ENCODE peak calls at places on chromosome 5, in six cellular contexts. One of them, this sample, is unnamed.

GRCh38 chr5:45038366-45038987 is 229.7 kb downstream of the MRPS30 start:
- DNase-seq in adrenal gland: no peak
- DNase-seq in body of pancreas: no peak
- DNase-seq in HCT116: peak; percentile 55
- DNase-seq in PC-3: peak; percentile 71
- DNase-seq in tibial nerve: no peak
- DNase-seq in this sample: peak; percentile 34

GRCh38 chr5:165630211-165630866 is 2124.9 kb downstream of the MAT2B start:
- DNase-seq in adrenal gland: peak; percentile 39
- DNase-seq in body of pancreas: peak; percentile 54
- DNase-seq in HCT116: no peak
- DNase-seq in PC-3: peak; percentile 59
- DNase-seq in tibial nerve: no peak
- DNase-seq in this sample: peak; percentile 58

GRCh38 chr5:15074651-15075050 is 203.1 kb upstream of the ANKH start:
- DNase-seq in adrenal gland: no peak
- DNase-seq in body of pancreas: no peak
- DNase-seq in HCT116: no peak
- DNase-seq in PC-3: no peak
- DNase-seq in tibial nerve: no peak
- DNase-seq in this sample: no peak

GRCh38 chr5:14109041-14109747 is 33.9 kb upstream of the TRIO start:
- DNase-seq in adrenal gland: no peak
- DNase-seq in body of pancreas: no peak
- DNase-seq in HCT116: no peak
- DNase-seq in PC-3: peak; percentile 92
- DNase-seq in tibial nerve: no peak
- DNase-seq in this sample: peak; percentile 26

GRCh38 chr5:1380011-1380817 is 35.3 kb upstream of the CLPTM1L start:
- DNase-seq in adrenal gland: peak; percentile 65
- DNase-seq in body of pancreas: peak; percentile 56
- DNase-seq in HCT116: no peak
- DNase-seq in PC-3: no peak
- DNase-seq in tibial nerve: no peak
- DNase-seq in this sample: no peak

GRCh38 chr5:142843029-142843905 is 73.1 kb downstream of the ARHGAP26 start:
- DNase-seq in adrenal gland: no peak
- DNase-seq in body of pancreas: no peak
- DNase-seq in HCT116: no peak
- DNase-seq in PC-3: no peak
- DNase-seq in tibial nerve: no peak
- DNase-seq in this sample: no peak

GRCh38 chr5:78518365-78519197 is 130.0 kb downstream of the LHFPL2 start:
- DNase-seq in adrenal gland: peak; percentile 85
- DNase-seq in body of pancreas: peak; percentile 81
- DNase-seq in HCT116: no peak
- DNase-seq in PC-3: peak; percentile 73
- DNase-seq in tibial nerve: no peak
- DNase-seq in this sample: peak; percentile 92

GRCh38 chr5:83375049-83375710 is 96.4 kb upstream of the VCAN start:
- DNase-seq in adrenal gland: no peak
- DNase-seq in body of pancreas: no peak
- DNase-seq in HCT116: no peak
- DNase-seq in PC-3: no peak
- DNase-seq in tibial nerve: no peak
- DNase-seq in this sample: no peak

GRCh38 chr5:485113-485942 is 38.9 kb downstream of the SLC9A3 start:
- DNase-seq in adrenal gland: no peak
- DNase-seq in body of pancreas: no peak
- DNase-seq in HCT116: no peak
- DNase-seq in PC-3: no peak
- DNase-seq in tibial nerve: no peak
- DNase-seq in this sample: no peak

GRCh38 chr5:171544913-171545550 is 125.6 kb downstream of the FGF18 start:
- DNase-seq in adrenal gland: no peak
- DNase-seq in body of pancreas: no peak
- DNase-seq in HCT116: no peak
- DNase-seq in PC-3: no peak
- DNase-seq in tibial nerve: no peak
- DNase-seq in this sample: no peak

GRCh38 chr5:133425764-133426738 is 186.3 kb downstream of the FSTL4 start:
- DNase-seq in adrenal gland: no peak
- DNase-seq in body of pancreas: no peak
- DNase-seq in HCT116: no peak
- DNase-seq in PC-3: no peak
- DNase-seq in tibial nerve: no peak
- DNase-seq in this sample: no peak

GRCh38 chr5:133427121-133427777 is 185.1 kb downstream of the FSTL4 start:
- DNase-seq in adrenal gland: no peak
- DNase-seq in body of pancreas: no peak
- DNase-seq in HCT116: no peak
- DNase-seq in PC-3: no peak
- DNase-seq in tibial nerve: no peak
- DNase-seq in this sample: no peak

GRCh38 chr5:133429046-133429445 is 183.3 kb downstream of the FSTL4 start:
- DNase-seq in adrenal gland: no peak
- DNase-seq in body of pancreas: no peak
- DNase-seq in HCT116: no peak
- DNase-seq in PC-3: no peak
- DNase-seq in tibial nerve: no peak
- DNase-seq in this sample: no peak

GRCh38 chr5:133430095-133430494 is 182.2 kb downstream of the FSTL4 start:
- DNase-seq in adrenal gland: no peak
- DNase-seq in body of pancreas: no peak
- DNase-seq in HCT116: no peak
- DNase-seq in PC-3: no peak
- DNase-seq in tibial nerve: no peak
- DNase-seq in this sample: no peak

DNA sequence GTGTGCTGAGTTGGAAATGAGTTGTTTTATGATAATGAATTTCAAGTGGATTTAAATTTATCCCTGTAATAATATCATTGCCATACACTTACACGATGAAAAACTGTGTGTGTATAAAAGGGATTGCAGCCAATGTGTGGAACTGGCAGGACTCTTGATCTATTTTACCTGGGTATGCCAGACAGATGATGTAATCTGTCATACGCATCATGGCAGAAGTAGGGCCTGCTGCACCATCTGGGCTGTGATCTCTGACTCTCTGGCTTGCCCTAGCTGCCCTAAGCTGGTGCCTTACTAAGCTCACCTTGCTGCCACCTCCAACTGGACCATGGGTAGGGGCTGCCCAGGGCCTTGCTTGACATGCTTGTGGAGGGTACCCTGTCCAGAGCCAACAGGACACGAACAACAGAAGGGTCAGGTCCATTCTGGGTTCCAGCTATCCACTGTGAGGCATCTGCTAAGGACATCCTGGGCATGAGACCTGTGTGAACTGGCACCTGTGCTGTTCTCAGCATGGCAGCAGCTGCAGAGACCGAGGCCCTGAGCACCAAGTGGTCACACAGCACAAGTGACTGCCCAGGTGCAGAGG is 184.2 kb downstream of the FSTL4 start:
- DNase-seq in adrenal gland: no peak
- DNase-seq in body of pancreas: no peak
- DNase-seq in HCT116: no peak
- DNase-seq in PC-3: no peak
- DNase-seq in tibial nerve: no peak
- DNase-seq in this sample: no peak
- TF ChIP-seq CTCF in adrenal gland: no peak
- TF ChIP-seq CTCF in body of pancreas: no peak
- TF ChIP-seq CTCF in HCT116: no peak
- TF ChIP-seq CTCF in PC-3: no peak
- TF ChIP-seq CTCF in tibial nerve: no peak
- TF ChIP-seq CTCF in this sample: no peak

DNA sequence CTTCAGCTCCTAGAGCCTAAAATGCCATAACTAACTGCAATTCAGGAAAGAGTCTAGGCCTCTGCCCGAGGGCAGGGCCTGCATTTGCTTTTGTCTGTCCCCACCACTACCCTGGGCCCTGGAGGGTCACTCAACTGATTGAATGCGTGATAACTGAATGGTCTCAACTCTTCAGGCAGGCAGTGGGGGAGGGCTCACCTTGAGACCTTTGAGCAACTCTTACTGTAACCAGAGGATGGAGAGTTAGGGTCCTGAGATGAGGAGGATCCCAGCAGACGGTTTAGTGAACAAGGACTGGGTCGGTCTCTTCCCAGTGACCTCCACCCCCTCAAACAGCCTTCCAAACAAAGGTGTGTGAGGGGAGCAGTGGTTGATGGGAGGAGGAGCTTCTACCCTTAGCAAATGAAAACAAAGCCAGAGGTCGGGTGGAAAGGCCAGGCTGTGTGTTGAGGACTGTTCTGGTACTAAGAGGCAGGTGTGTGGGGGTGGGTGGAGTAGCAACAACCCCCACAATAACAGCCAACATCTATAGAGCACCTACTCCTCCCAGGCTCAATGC is 59.4 kb downstream of the CXXC5 start:
- DNase-seq in adrenal gland: no peak
- DNase-seq in body of pancreas: no peak
- DNase-seq in HCT116: no peak
- DNase-seq in PC-3: no peak
- DNase-seq in tibial nerve: no peak
- DNase-seq in this sample: no peak
- H3K27ac ChIP-seq in adrenal gland: no peak overlapping the region
- H3K27ac ChIP-seq in body of pancreas: no peak overlapping the region
- H3K27ac ChIP-seq in HCT116: no peak overlapping the region
- H3K27ac ChIP-seq in PC-3: no peak overlapping the region
- H3K27ac ChIP-seq in tibial nerve: no peak overlapping the region
- H3K27ac ChIP-seq in this sample: no peak overlapping the region

DNA sequence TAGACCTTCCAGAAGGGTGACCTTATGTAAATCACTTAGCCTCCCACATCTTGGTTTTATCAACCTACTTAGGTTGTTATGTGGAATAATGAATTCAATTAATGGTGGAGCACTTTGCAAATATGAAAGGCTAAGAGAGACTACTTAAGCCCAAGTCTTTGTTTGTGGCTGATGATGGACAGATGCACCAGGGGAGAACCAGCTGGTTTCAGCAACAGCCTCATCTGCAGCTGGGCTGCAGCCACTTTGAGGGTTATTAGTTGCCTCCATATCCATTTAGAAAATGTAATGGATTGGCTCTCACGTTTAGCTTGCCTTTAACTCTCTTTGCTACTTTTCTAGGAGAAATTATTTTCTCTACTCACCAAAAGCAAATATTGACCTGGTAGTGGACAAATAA is 146.6 kb downstream of the ESM1 start:
- DNase-seq in adrenal gland: no peak
- DNase-seq in body of pancreas: no peak
- DNase-seq in HCT116: no peak
- DNase-seq in PC-3: no peak
- DNase-seq in tibial nerve: no peak
- DNase-seq in this sample: no peak
- TF ChIP-seq CTCF in adrenal gland: no peak
- TF ChIP-seq CTCF in body of pancreas: no peak
- TF ChIP-seq CTCF in HCT116: no peak
- TF ChIP-seq CTCF in PC-3: no peak
- TF ChIP-seq CTCF in tibial nerve: no peak
- TF ChIP-seq CTCF in this sample: no peak

GRCh38 chr5:137486707-137487106 is 12.4 kb downstream of the SPOCK1 start:
- DNase-seq in adrenal gland: peak; percentile 29
- DNase-seq in body of pancreas: no peak
- DNase-seq in HCT116: no peak
- DNase-seq in PC-3: peak; percentile 62
- DNase-seq in tibial nerve: no peak
- DNase-seq in this sample: no peak
- H3K27ac ChIP-seq in adrenal gland: no peak overlapping the region
- H3K27ac ChIP-seq in body of pancreas: no peak overlapping the region
- H3K27ac ChIP-seq in HCT116: no peak overlapping the region
- H3K27ac ChIP-seq in PC-3: no peak overlapping the region
- H3K27ac ChIP-seq in tibial nerve: no peak overlapping the region
- H3K27ac ChIP-seq in this sample: no peak overlapping the region

GRCh38 chr5:38500861-38501260 is 55.6 kb downstream of the LIFR start:
- DNase-seq in adrenal gland: no peak
- DNase-seq in body of pancreas: no peak
- DNase-seq in HCT116: no peak
- DNase-seq in PC-3: peak; percentile 62
- DNase-seq in tibial nerve: no peak
- DNase-seq in this sample: peak; percentile 4

GRCh38 chr5:38494175-38494574 is 62.3 kb downstream of the LIFR start:
- DNase-seq in adrenal gland: no peak
- DNase-seq in body of pancreas: no peak
- DNase-seq in HCT116: no peak
- DNase-seq in PC-3: no peak
- DNase-seq in tibial nerve: no peak
- DNase-seq in this sample: no peak

DNA sequence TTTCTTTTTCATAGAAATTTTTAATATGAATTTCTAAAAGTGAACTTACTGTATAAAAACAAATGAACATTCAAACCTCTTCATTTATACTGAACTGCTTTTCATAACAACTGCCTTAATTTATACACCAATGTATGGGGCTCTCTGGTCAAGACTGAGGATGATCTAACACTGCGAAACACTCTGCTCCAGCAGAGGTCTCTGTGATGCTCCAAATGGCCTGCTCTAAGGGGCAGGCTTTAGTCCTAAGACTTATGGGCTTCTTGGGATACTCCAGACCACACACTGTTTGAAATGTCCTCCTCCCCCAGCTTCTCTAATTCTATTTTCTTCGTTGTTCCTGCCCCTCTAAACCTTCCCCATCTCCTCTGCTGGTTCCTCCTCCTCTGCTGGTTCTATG is 58.5 kb downstream of the LIFR start:
- DNase-seq in adrenal gland: no peak
- DNase-seq in body of pancreas: no peak
- DNase-seq in HCT116: peak; percentile 12
- DNase-seq in PC-3: peak; percentile 52
- DNase-seq in tibial nerve: no peak
- DNase-seq in this sample: no peak
- TF ChIP-seq CTCF in adrenal gland: no peak
- TF ChIP-seq CTCF in body of pancreas: peak; percentile 36
- TF ChIP-seq CTCF in HCT116: peak; percentile 33
- TF ChIP-seq CTCF in PC-3: peak; percentile 62
- TF ChIP-seq CTCF in tibial nerve: no peak
- TF ChIP-seq CTCF in this sample: no peak

DNA sequence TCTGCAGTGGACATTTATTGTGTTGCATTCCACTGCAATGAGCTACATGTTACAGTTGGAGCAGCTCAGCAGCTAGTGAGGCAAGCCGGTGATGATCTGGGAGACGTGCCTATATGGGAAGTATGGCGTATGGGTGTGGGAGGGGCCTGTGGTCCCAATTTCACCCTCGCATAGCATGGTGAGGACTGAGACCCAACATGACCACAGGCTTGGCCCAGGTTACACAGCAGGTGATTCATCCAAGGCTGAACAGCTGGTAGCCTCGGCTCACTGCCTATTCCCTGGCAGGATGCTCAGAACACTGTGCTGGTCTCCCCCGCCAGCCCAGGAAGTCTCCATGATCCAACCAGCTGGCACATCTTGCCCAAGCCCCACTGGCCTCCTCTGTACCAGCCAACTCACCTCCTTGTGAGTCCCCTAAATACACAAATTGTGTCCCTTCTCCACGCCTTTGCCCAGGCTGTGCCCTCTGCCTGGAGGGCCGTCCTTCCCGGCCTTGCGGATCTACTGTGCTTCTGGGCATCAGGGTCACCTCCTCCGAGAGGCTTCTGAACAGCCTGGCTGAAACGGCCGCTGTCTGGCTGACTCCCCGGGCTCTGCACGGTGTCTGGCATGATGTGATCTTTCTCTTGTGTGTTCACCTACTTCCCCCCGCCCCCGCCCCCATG is 81.4 kb downstream of the NSUN2 start:
- DNase-seq in adrenal gland: no peak
- DNase-seq in body of pancreas: no peak
- DNase-seq in HCT116: no peak
- DNase-seq in PC-3: peak; percentile 54
- DNase-seq in tibial nerve: no peak
- DNase-seq in this sample: no peak
- H3K27ac ChIP-seq in adrenal gland: no peak overlapping the region
- H3K27ac ChIP-seq in body of pancreas: no peak overlapping the region
- H3K27ac ChIP-seq in HCT116: no peak overlapping the region
- H3K27ac ChIP-seq in PC-3: no peak overlapping the region
- H3K27ac ChIP-seq in tibial nerve: no peak overlapping the region
- H3K27ac ChIP-seq in this sample: no peak overlapping the region

This sample was measured in RWPE1.